ENCODE peak calls at places on chromosome 16, in seven cellular contexts. C is stimulated activated CD4-positive, alpha-beta T cell treated with anti-CD3 and anti-CD28 coated beads, Interleukin-12 subunit alpha, Interleukin-12 subunit beta, amount 100 ng/mL, for 4 hours; Y is H4; S is NCI-H345; L is cerebellum; M is NCI-H2081 treated with DMSO at 0.1 percent for 48 hours; V is activated T-cell treated with anti-CD3 and anti-CD28 coated beads for 4 hours. G is an unnamed sample.

GRCh38 chr16:53545433-53545832 is 42.4 kb upstream of the AKTIP start:
- DNase-seq in C (peak), Y (no peak), S (no peak), L (no peak), M (no peak), V (peak), G (no peak)

GRCh38 chr16:28589930-28590329 is 6.9 kb downstream of the SULT1A2 start:
- DNase-seq in C (no peak), Y (no peak), S (no peak), L (no peak), M (no peak), V (no peak), G (no peak)

GRCh38 chr16:61024180-61024900 is 1011.9 kb downstream of the CDH8 start:
- DNase-seq in C (no peak), Y (no peak), S (no peak), L (no peak), M (no peak), V (no peak), G (no peak)

GRCh38 chr16:86398622-86399021 is 111.7 kb upstream of the FOXF1 start:
- DNase-seq in C (no peak), Y (no peak), S (no peak), L (no peak), M (no peak), V (no peak), G (no peak)

GRCh38 chr16:3092501-3092991 is 6.5 kb downstream of the ZSCAN10 start:
- DNase-seq in C (no peak), Y (no peak), S (no peak), L (no peak), M (no peak), V (no peak), G (no peak)

GRCh38 chr16:47483616-47484015 is 22.5 kb downstream of the PHKB start:
- DNase-seq in C (no peak), Y (no peak), S (no peak), L (no peak), M (no peak), V (no peak), G (no peak)

GRCh38 chr16:5054876-5055865 is 10.6 kb downstream of the C16orf89 start:
- DNase-seq in C (no peak), Y (no peak), S (no peak), L (no peak), M (no peak), V (no peak), G (no peak)

GRCh38 chr16:2769100-2769529 is 8.0 kb downstream of the ELOB start:
- DNase-seq in C (no peak), Y (no peak), S (no peak), L (no peak), M (no peak), V (no peak), G (no peak)

GRCh38 chr16:54430491-54431030 is 144.0 kb upstream of the IRX3 start:
- DNase-seq in C (no peak), Y (peak), S (no peak), L (no peak), M (no peak), V (no peak), G (peak)

GRCh38 chr16:65908568-65908967 is 457.9 kb upstream of the CDH5 start:
- DNase-seq in C (no peak), Y (no peak), S (no peak), L (peak), M (no peak), V (no peak), G (no peak)

GRCh38 chr16:84520778-84521770 is 16.6 kb upstream of the MEAK7 start:
- DNase-seq in C (no peak), Y (no peak), S (peak), L (no peak), M (peak), V (no peak), G (no peak)

GRCh38 chr16:83116274-83116892 is 489.6 kb downstream of the CDH13 start:
- DNase-seq in C (no peak), Y (no peak), S (no peak), L (no peak), M (no peak), V (no peak), G (no peak)

GRCh38 chr16:77788196-77789084 is at the start of gene VAT1L:
- DNase-seq in C (no peak), Y (no peak), S (peak), L (peak), M (no peak), V (no peak), G (no peak)

GRCh38 chr16:60763869-60764268 is 1272.4 kb downstream of the CDH8 start:
- DNase-seq in C (no peak), Y (no peak), S (no peak), L (no peak), M (no peak), V (no peak), G (no peak)

GRCh38 chr16:79707867-79708266 is 107.3 kb upstream of the MAF start:
- DNase-seq in C (no peak), Y (no peak), S (no peak), L (no peak), M (no peak), V (no peak), G (peak)

GRCh38 chr16:46789075-46789474 is 40.9 kb upstream of the MYLK3 start:
- DNase-seq in C (no peak), Y (no peak), S (no peak), L (no peak), M (no peak), V (no peak), G (no peak)

GRCh38 chr16:29029168-29029994 is 44.5 kb downstream of the LAT start:
- DNase-seq in C (peak), Y (peak), S (no peak), L (no peak), M (no peak), V (peak), G (peak)

GRCh38 chr16:89823087-89823823 is 5.0 kb upstream of the SPIRE2 start:
- DNase-seq in C (no peak), Y (no peak), S (peak), L (no peak), M (peak), V (no peak), G (no peak)

GRCh38 chr16:65012357-65012756 is 109.5 kb downstream of the CDH11 start:
- DNase-seq in C (no peak), Y (no peak), S (no peak), L (no peak), M (no peak), V (no peak), G (peak)

GRCh38 chr16:88363239-88363891 is 19.4 kb upstream of the ZNF469 start:
- DNase-seq in C (no peak), Y (no peak), S (no peak), L (no peak), M (no peak), V (no peak), G (no peak)

GRCh38 chr16:30839523-30840227 is 52.7 kb upstream of the ZNF629 start:
- DNase-seq in C (no peak), Y (no peak), S (no peak), L (no peak), M (no peak), V (no peak), G (no peak)

GRCh38 chr16:81094771-81095251 is 1.4 kb downstream of the GCSH start:
- DNase-seq in C (no peak), Y (no peak), S (no peak), L (no peak), M (no peak), V (no peak), G (no peak)

GRCh38 chr16:56191807-56192643 is 736 bp downstream of the GNAO1 start:
- DNase-seq in C (no peak), Y (no peak), S (no peak), L (peak), M (no peak), V (no peak), G (no peak)

GRCh38 chr16:89944773-89945172 is 3.8 kb upstream of the DEF8 start:
- DNase-seq in C (no peak), Y (no peak), S (no peak), L (no peak), M (no peak), V (no peak), G (no peak)

GRCh38 chr16:85612191-85612800 is 826 bp upstream of the GSE1 start:
- DNase-seq in C (no peak), Y (peak), S (peak), L (no peak), M (no peak), V (no peak), G (peak)

GRCh38 chr16:17318200-17318599 is 152.6 kb downstream of the XYLT1 start:
- DNase-seq in C (no peak), Y (peak), S (no peak), L (no peak), M (no peak), V (no peak), G (peak)

GRCh38 chr16:55494994-55495421 is 13.9 kb upstream of the LPCAT2 start:
- DNase-seq in C (no peak), Y (peak), S (no peak), L (peak), M (no peak), V (no peak), G (peak)

GRCh38 chr16:86120201-86120981 is 221.4 kb downstream of the IRF8 start:
- DNase-seq in C (no peak), Y (no peak), S (no peak), L (no peak), M (no peak), V (no peak), G (no peak)

GRCh38 chr16:31010943-31011342 is 505 bp upstream of the STX1B start:
- DNase-seq in C (no peak), Y (no peak), S (no peak), L (no peak), M (no peak), V (no peak), G (no peak)